ENCODE peak calls at places on chromosome 14, in five cellular contexts. One of them, this sample, is unnamed.

GRCh38 chr14:52052289-52052943 is 16.4 kb downstream of the NID2 start:
- ATAC-seq in Panc1: no peak
- ATAC-seq in HepG2: no peak
- ATAC-seq in HCT116: no peak
- ATAC-seq in upper lobe of left lung: no peak
- ATAC-seq in this sample: peak; percentile 87

GRCh38 chr14:31388687-31389413 is 31.5 kb downstream of the HEATR5A start:
- ATAC-seq in HCT116: no peak
- ATAC-seq in upper lobe of left lung: no peak
- ATAC-seq in HepG2: no peak
- ATAC-seq in Panc1: no peak
- ATAC-seq in this sample: peak; percentile 36

GRCh38 chr14:54804720-54805060 is 97.9 kb downstream of the GCH1 start:
- ATAC-seq in Panc1: no peak
- ATAC-seq in upper lobe of left lung: no peak
- ATAC-seq in HCT116: no peak
- ATAC-seq in HepG2: no peak
- ATAC-seq in this sample: no peak

GRCh38 chr14:94691658-94692029 is 78.3 kb downstream of the GSC start:
- ATAC-seq in HepG2: no peak
- ATAC-seq in Panc1: no peak
- ATAC-seq in upper lobe of left lung: no peak
- ATAC-seq in HCT116: no peak
- ATAC-seq in this sample: no peak

GRCh38 chr14:95470942-95471499 is 45.4 kb downstream of the SYNE3 start:
- ATAC-seq in HCT116: no peak
- ATAC-seq in Panc1: no peak
- ATAC-seq in upper lobe of left lung: no peak
- ATAC-seq in HepG2: no peak
- ATAC-seq in this sample: no peak

GRCh38 chr14:90836692-90837063 is 20.4 kb upstream of the TTC7B start:
- ATAC-seq in HCT116: no peak
- ATAC-seq in Panc1: no peak
- ATAC-seq in HepG2: no peak
- ATAC-seq in upper lobe of left lung: no peak
- ATAC-seq in this sample: no peak

GRCh38 chr14:56416213-56416612 is 163.4 kb upstream of the TMEM260 start:
- ATAC-seq in Panc1: no peak
- ATAC-seq in HepG2: no peak
- ATAC-seq in upper lobe of left lung: no peak
- ATAC-seq in HCT116: no peak
- ATAC-seq in this sample: no peak

GRCh38 chr14:58476320-58476719 is 48.8 kb downstream of the KIAA0586 start:
- ATAC-seq in HepG2: no peak
- ATAC-seq in Panc1: no peak
- ATAC-seq in upper lobe of left lung: no peak
- ATAC-seq in HCT116: no peak
- ATAC-seq in this sample: no peak

GRCh38 chr14:75619598-75619997 is 41.1 kb downstream of the ERG28 start:
- ATAC-seq in HCT116: no peak
- ATAC-seq in HepG2: no peak
- ATAC-seq in upper lobe of left lung: no peak
- ATAC-seq in Panc1: no peak
- ATAC-seq in this sample: no peak

GRCh38 chr14:104794641-104795467 is 694 bp downstream of the AKT1 start:
- ATAC-seq in HCT116: peak; percentile 40
- ATAC-seq in Panc1: peak; percentile 27
- ATAC-seq in HepG2: peak; percentile 16
- ATAC-seq in upper lobe of left lung: no peak
- ATAC-seq in this sample: peak; percentile 50

GRCh38 chr14:24013654-24014514 is 25.2 kb downstream of the DHRS4L2 start:
- ATAC-seq in HCT116: peak; percentile 99
- ATAC-seq in upper lobe of left lung: peak; percentile 84
- ATAC-seq in HepG2: peak; percentile 98
- ATAC-seq in Panc1: peak; percentile 91
- ATAC-seq in this sample: peak; percentile 77
- TF ChIP-seq POLR2AphosphoS5 in HCT116: no peak
- TF ChIP-seq POLR2AphosphoS5 in upper lobe of left lung: no peak
- TF ChIP-seq POLR2AphosphoS5 in HepG2: no peak
- TF ChIP-seq POLR2AphosphoS5 in Panc1: no peak
- TF ChIP-seq POLR2AphosphoS5 in this sample: no peak

DNA sequence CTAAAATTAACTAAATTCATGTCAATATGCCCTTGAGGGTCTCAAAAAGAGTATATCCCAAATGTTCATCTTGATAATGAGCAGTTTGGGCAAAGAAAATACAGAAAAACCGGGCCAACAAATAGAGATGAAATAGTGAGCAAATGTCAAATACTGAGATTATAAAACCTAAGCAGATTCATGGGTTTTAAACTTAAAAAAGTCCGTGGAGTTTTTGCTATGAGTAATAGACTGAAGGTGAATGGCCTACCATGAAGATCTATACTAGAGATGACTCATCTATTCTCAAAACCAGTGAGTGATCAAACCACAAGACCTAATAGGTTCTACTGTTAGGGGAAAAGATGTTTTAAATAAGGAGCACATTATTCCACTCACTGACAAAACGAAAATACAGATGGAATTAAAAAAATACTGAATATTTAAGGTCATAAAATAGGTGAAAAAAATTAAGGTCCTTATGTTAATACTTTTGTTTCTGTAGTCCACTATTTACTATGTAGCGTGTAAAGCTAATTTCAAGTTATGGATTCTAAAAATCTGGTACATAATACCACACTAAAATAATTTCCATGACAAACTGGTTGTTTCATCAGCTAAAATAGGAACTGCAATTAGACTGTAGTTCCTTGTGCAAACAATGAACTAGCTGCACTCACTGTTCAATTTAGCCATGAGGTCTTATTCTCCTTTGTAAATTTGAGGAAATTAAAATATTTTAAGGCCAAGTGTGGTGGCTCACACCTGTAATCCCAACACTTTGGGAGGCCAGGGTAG is 5.0 kb downstream of the HNRNPC start:
- ATAC-seq in HCT116: peak; percentile 51
- ATAC-seq in HepG2: peak; percentile 26
- ATAC-seq in Panc1: no peak
- ATAC-seq in upper lobe of left lung: no peak
- ATAC-seq in this sample: no peak
- TF ChIP-seq POLR2AphosphoS5 in HCT116: no peak
- TF ChIP-seq POLR2AphosphoS5 in HepG2: peak; percentile 13
- TF ChIP-seq POLR2AphosphoS5 in Panc1: no peak
- TF ChIP-seq POLR2AphosphoS5 in upper lobe of left lung: no peak
- TF ChIP-seq POLR2AphosphoS5 in this sample: no peak

GRCh38 chr14:61563162-61563511 is 132.2 kb upstream of the HIF1A start:
- ATAC-seq in Panc1: no peak
- ATAC-seq in upper lobe of left lung: no peak
- ATAC-seq in HCT116: peak; percentile 41
- ATAC-seq in HepG2: no peak
- ATAC-seq in this sample: no peak

GRCh38 chr14:61561657-61562276 is 133.5 kb upstream of the HIF1A start:
- ATAC-seq in HCT116: peak; percentile 31
- ATAC-seq in Panc1: peak; percentile 48
- ATAC-seq in HepG2: peak; percentile 77
- ATAC-seq in upper lobe of left lung: peak; percentile 76
- ATAC-seq in this sample: peak; percentile 79

GRCh38 chr14:61563880-61564622 is 131.3 kb upstream of the HIF1A start:
- ATAC-seq in HCT116: no peak
- ATAC-seq in HepG2: no peak
- ATAC-seq in Panc1: no peak
- ATAC-seq in upper lobe of left lung: no peak
- ATAC-seq in this sample: no peak

GRCh38 chr14:61561144-61561543 is 134.2 kb upstream of the HIF1A start:
- ATAC-seq in Panc1: peak; percentile 57
- ATAC-seq in HCT116: no peak
- ATAC-seq in upper lobe of left lung: no peak
- ATAC-seq in HepG2: peak; percentile 32
- ATAC-seq in this sample: no peak

DNA sequence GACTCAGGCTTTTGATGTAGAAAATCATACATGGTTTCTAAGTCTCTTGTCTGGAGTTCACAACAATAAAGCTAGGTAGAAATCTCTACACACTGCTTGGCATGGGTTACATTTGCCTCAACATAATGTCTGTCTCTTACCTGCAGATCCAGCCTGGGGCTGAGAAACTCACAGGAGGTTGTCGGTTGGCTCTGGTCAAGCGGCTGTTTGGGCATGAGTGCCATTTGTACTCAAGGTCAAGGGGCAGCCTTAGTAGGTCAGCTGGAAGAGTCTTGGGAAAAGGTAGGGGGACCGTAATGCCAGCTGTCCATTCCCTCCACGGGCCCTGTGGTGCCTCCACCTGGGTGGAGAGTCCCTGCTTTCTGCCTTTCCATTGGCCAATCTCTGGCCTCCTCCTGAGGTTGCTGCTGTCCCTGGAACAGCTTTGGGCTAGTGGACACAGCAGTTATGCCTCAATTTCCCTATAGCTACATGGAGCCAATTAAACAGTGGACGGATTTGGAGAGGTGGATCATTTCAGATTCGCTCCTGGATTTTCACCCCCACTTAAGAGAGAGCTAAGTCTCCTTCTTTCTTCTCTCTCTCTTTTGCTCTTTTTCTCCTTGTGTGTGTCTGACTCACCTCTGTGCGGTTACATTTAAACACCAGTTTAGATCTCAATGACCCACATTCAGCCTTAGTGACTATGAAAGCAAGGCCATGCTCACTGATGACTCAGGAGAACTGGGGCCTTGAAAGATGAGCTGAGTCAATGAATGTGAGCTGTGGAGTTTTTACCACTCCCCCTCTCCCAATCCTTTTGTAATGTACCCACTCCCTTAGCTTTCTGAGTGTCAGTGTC is 132.8 kb upstream of the HIF1A start:
- ATAC-seq in Panc1: peak; percentile 54
- ATAC-seq in upper lobe of left lung: peak; percentile 19
- ATAC-seq in HCT116: peak; percentile 73
- ATAC-seq in HepG2: peak; percentile 11
- ATAC-seq in this sample: no peak
- TF ChIP-seq POLR2AphosphoS5 in Panc1: no peak
- TF ChIP-seq POLR2AphosphoS5 in upper lobe of left lung: peak; percentile 25
- TF ChIP-seq POLR2AphosphoS5 in HCT116: peak; percentile 60
- TF ChIP-seq POLR2AphosphoS5 in HepG2: no peak
- TF ChIP-seq POLR2AphosphoS5 in this sample: peak; percentile 63

GRCh38 chr14:25049127-25049558 is 804 bp downstream of the STXBP6 start:
- ATAC-seq in HepG2: no peak
- ATAC-seq in HCT116: no peak
- ATAC-seq in upper lobe of left lung: no peak
- ATAC-seq in Panc1: no peak
- ATAC-seq in this sample: peak; percentile 13

GRCh38 chr14:25049559-25050493 is at the start of gene STXBP6:
- ATAC-seq in HCT116: no peak
- ATAC-seq in upper lobe of left lung: peak; percentile 65
- ATAC-seq in HepG2: peak; percentile 97
- ATAC-seq in Panc1: peak; percentile 80
- ATAC-seq in this sample: peak; percentile 88

GRCh38 chr14:25046301-25046943 is 3.5 kb downstream of the STXBP6 start:
- ATAC-seq in HepG2: no peak
- ATAC-seq in upper lobe of left lung: no peak
- ATAC-seq in Panc1: no peak
- ATAC-seq in HCT116: no peak
- ATAC-seq in this sample: no peak

GRCh38 chr14:25050494-25051170 is 685 bp upstream of the STXBP6 start:
- ATAC-seq in upper lobe of left lung: no peak
- ATAC-seq in HepG2: peak; percentile 59
- ATAC-seq in HCT116: no peak
- ATAC-seq in Panc1: no peak
- ATAC-seq in this sample: no peak

GRCh38 chr14:25048170-25049126 is 1.5 kb downstream of the STXBP6 start:
- ATAC-seq in HepG2: no peak
- ATAC-seq in Panc1: no peak
- ATAC-seq in upper lobe of left lung: no peak
- ATAC-seq in HCT116: no peak
- ATAC-seq in this sample: peak; percentile 79
- TF ChIP-seq POLR2AphosphoS5 in HepG2: no peak
- TF ChIP-seq POLR2AphosphoS5 in Panc1: no peak
- TF ChIP-seq POLR2AphosphoS5 in upper lobe of left lung: no peak
- TF ChIP-seq POLR2AphosphoS5 in HCT116: no peak
- TF ChIP-seq POLR2AphosphoS5 in this sample: peak; percentile 81

GRCh38 chr14:61470954-61471279 is 149.5 kb downstream of the PRKCH start:
- ATAC-seq in HCT116: no peak
- ATAC-seq in HepG2: no peak
- ATAC-seq in upper lobe of left lung: no peak
- ATAC-seq in Panc1: no peak
- ATAC-seq in this sample: no peak

GRCh38 chr14:61470261-61470953 is 149.0 kb downstream of the PRKCH start:
- ATAC-seq in HepG2: no peak
- ATAC-seq in Panc1: no peak
- ATAC-seq in upper lobe of left lung: no peak
- ATAC-seq in HCT116: no peak
- ATAC-seq in this sample: no peak

GRCh38 chr14:61471297-61471980 is 150.1 kb downstream of the PRKCH start:
- ATAC-seq in HepG2: no peak
- ATAC-seq in upper lobe of left lung: no peak
- ATAC-seq in Panc1: no peak
- ATAC-seq in HCT116: no peak
- ATAC-seq in this sample: no peak

GRCh38 chr14:61472801-61473376 is 151.5 kb downstream of the PRKCH start:
- ATAC-seq in upper lobe of left lung: no peak
- ATAC-seq in HCT116: no peak
- ATAC-seq in Panc1: no peak
- ATAC-seq in HepG2: no peak
- ATAC-seq in this sample: no peak

DNA sequence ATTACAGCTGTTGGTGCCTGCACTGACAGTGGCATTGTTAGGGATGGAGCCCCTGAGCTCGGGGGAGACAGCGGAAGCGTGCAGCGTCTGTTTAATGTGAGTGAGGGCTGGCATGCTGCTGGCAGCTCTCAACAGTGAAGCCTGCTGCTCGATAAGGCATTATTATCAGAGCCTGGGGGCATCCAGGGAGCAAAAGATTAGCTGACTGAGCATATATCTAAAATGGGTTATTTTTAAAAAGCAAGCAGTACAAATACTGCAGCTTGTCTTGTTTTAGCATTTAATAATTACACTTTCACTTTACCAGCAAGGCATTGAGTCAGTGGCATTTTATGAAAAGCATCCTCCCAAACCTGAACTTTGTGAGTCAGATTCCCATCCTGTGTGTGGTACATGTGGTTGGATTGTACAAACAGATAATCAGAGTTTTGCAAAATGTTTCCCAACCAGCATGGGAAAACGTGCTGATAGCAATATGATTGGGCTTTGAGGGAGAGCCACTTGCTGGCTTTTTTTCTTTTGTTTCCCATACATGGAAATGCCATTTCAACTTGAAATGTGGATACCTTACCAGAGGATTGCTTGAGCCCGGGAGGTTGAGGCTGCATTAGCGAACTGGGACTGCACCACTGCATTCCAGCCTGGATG is 150.8 kb downstream of the PRKCH start:
- ATAC-seq in Panc1: peak; percentile 80
- ATAC-seq in upper lobe of left lung: no peak
- ATAC-seq in HepG2: peak; percentile 71
- ATAC-seq in HCT116: no peak
- ATAC-seq in this sample: peak; percentile 22
- TF ChIP-seq POLR2AphosphoS5 in Panc1: no peak
- TF ChIP-seq POLR2AphosphoS5 in upper lobe of left lung: peak; percentile 90
- TF ChIP-seq POLR2AphosphoS5 in HepG2: no peak
- TF ChIP-seq POLR2AphosphoS5 in HCT116: no peak
- TF ChIP-seq POLR2AphosphoS5 in this sample: peak; percentile 89

GRCh38 chr14:69767369-69767999 is 542 bp downstream of the SRSF5 start:
- ATAC-seq in HCT116: peak; percentile 81
- ATAC-seq in Panc1: peak; percentile 88
- ATAC-seq in HepG2: peak; percentile 89
- ATAC-seq in upper lobe of left lung: peak; percentile 96
- ATAC-seq in this sample: peak; percentile 90
- TF ChIP-seq POLR2AphosphoS5 in HCT116: no peak
- TF ChIP-seq POLR2AphosphoS5 in Panc1: no peak
- TF ChIP-seq POLR2AphosphoS5 in HepG2: peak; percentile 35
- TF ChIP-seq POLR2AphosphoS5 in upper lobe of left lung: peak; percentile 94
- TF ChIP-seq POLR2AphosphoS5 in this sample: peak; percentile 92

GRCh38 chr14:65043893-65044595 is 57.3 kb downstream of the FNTB start:
- ATAC-seq in Panc1: no peak
- ATAC-seq in upper lobe of left lung: peak; percentile 27
- ATAC-seq in HepG2: no peak
- ATAC-seq in HCT116: no peak
- ATAC-seq in this sample: no peak
- TF ChIP-seq POLR2AphosphoS5 in Panc1: no peak
- TF ChIP-seq POLR2AphosphoS5 in upper lobe of left lung: no peak
- TF ChIP-seq POLR2AphosphoS5 in HepG2: no peak
- TF ChIP-seq POLR2AphosphoS5 in HCT116: no peak
- TF ChIP-seq POLR2AphosphoS5 in this sample: no peak

This sample was measured in gastroesophageal sphincter.